ENCODE peak calls at places on chromosomes 7 and 10, in nine cellular contexts. S is fibroblast of lung; U is brain microvascular endothelial cell; I is effector memory CD4-positive, alpha-beta T cell; D is right lobe of liver; F is AG04450; X is CD8-positive, alpha-beta T cell; P is A549; C is pancreas. Y is an unnamed sample.

GRCh38 chr10:113080621-113081229 is 130.7 kb downstream of the TCF7L2 start:
- DNase-seq in S (no peak), U (no peak), I (no peak), D (no peak), F (no peak), X (no peak), P (no peak), C (no peak), Y (no peak)

GRCh38 chr7:37247881-37248280 is 200.8 kb downstream of the ELMO1 start:
- DNase-seq in S (peak), U (peak), I (no peak), D (no peak), F (no peak), X (no peak), P (peak), C (no peak), Y (no peak)

GRCh38 chr10:118835682-118836326 is 81.0 kb upstream of the CACUL1 start:
- DNase-seq in S (no peak), U (no peak), I (no peak), D (no peak), F (no peak), X (no peak), P (peak), C (peak), Y (no peak)

GRCh38 chr7:65449505-65449852 is 75.8 kb downstream of the ZNF92 start:
- DNase-seq in S (no peak), U (no peak), I (no peak), D (no peak), F (no peak), X (no peak), P (no peak), C (no peak), Y (no peak)

GRCh38 chr10:34922138-34922537 is 107.0 kb upstream of the PARD3 start:
- DNase-seq in S (no peak), U (no peak), I (no peak), D (no peak), F (no peak), X (no peak), P (no peak), C (no peak), Y (no peak)

GRCh38 chr7:94654764-94655561 is 970 bp downstream of the SGCE start:
- DNase-seq in S (peak), U (peak), I (no peak), D (no peak), F (no peak), X (no peak), P (peak), C (no peak), Y (no peak)

GRCh38 chr10:51896849-51897248 is 197.5 kb upstream of the CSTF2T start:
- DNase-seq in S (peak), U (no peak), I (no peak), D (no peak), F (peak), X (no peak), P (no peak), C (no peak), Y (no peak)

GRCh38 chr7:96548664-96549063 is 161.0 kb downstream of the SEM1 start:
- DNase-seq in S (no peak), U (no peak), I (no peak), D (peak), F (no peak), X (no peak), P (peak), C (no peak), Y (no peak)

GRCh38 chr10:63547628-63548356 is 26.6 kb downstream of the REEP3 start:
- DNase-seq in S (no peak), U (peak), I (no peak), D (no peak), F (no peak), X (no peak), P (no peak), C (no peak), Y (no peak)

GRCh38 chr10:130654726-130655125 is 518.5 kb downstream of the GLRX3 start:
- DNase-seq in S (no peak), U (no peak), I (no peak), D (no peak), F (no peak), X (no peak), P (no peak), C (no peak), Y (no peak)

GRCh38 chr10:7070950-7071349 is 339.9 kb downstream of the SFMBT2 start:
- DNase-seq in S (no peak), U (no peak), I (no peak), D (no peak), F (no peak), X (no peak), P (no peak), C (no peak), Y (no peak)

GRCh38 chr7:24381919-24382505 is 98.0 kb downstream of the NPY start:
- DNase-seq in S (peak), U (no peak), I (no peak), D (no peak), F (no peak), X (no peak), P (peak), C (no peak), Y (no peak)

GRCh38 chr7:138796038-138796580 is 1.7 kb upstream of the TMEM213 start:
- DNase-seq in S (no peak), U (no peak), I (no peak), D (no peak), F (no peak), X (no peak), P (no peak), C (no peak), Y (no peak)

GRCh38 chr10:68790476-68790875 is 36.9 kb upstream of the STOX1 start:
- DNase-seq in S (no peak), U (no peak), I (no peak), D (no peak), F (no peak), X (no peak), P (no peak), C (no peak), Y (no peak)

GRCh38 chr7:56087445-56087844 is 5.3 kb downstream of the PHKG1 start:
- DNase-seq in S (no peak), U (no peak), I (no peak), D (no peak), F (no peak), X (no peak), P (no peak), C (no peak), Y (no peak)

GRCh38 chr10:70334526-70335245 is 47.7 kb downstream of the LRRC20 start:
- DNase-seq in S (no peak), U (no peak), I (no peak), D (no peak), F (no peak), X (no peak), P (no peak), C (no peak), Y (no peak)

GRCh38 chr7:87083865-87084519 is 24.5 kb upstream of the ELAPOR2 start:
- DNase-seq in S (no peak), U (no peak), I (no peak), D (no peak), F (no peak), X (no peak), P (no peak), C (no peak), Y (no peak)

GRCh38 chr10:130020651-130021372 is 56.7 kb upstream of the EBF3 start:
- DNase-seq in S (no peak), U (no peak), I (no peak), D (no peak), F (no peak), X (no peak), P (no peak), C (no peak), Y (no peak)

GRCh38 chr10:100888957-100889356 is 23.8 kb upstream of the SLF2 start:
- DNase-seq in S (peak), U (no peak), I (no peak), D (no peak), F (no peak), X (no peak), P (peak), C (no peak), Y (no peak)

GRCh38 chr10:126977216-126977615 is 72.0 kb downstream of the DOCK1 start:
- DNase-seq in S (no peak), U (no peak), I (no peak), D (no peak), F (no peak), X (no peak), P (no peak), C (no peak), Y (no peak)

GRCh38 chr7:151804756-151805503 is 72.0 kb downstream of the PRKAG2 start:
- DNase-seq in S (no peak), U (no peak), I (no peak), D (no peak), F (no peak), X (no peak), P (no peak), C (no peak), Y (no peak)

GRCh38 chr7:81074406-81074805 is 155.6 kb upstream of the SEMA3C start:
- DNase-seq in S (no peak), U (no peak), I (no peak), D (no peak), F (no peak), X (no peak), P (no peak), C (no peak), Y (no peak)

GRCh38 chr7:21947056-21947455 is 1.4 kb upstream of the CDCA7L start:
- DNase-seq in S (no peak), U (no peak), I (no peak), D (no peak), F (no peak), X (no peak), P (no peak), C (no peak), Y (no peak)

GRCh38 chr10:84548869-84549268 is 220.5 kb downstream of the CCSER2 start:
- DNase-seq in S (no peak), U (no peak), I (no peak), D (no peak), F (no peak), X (no peak), P (no peak), C (no peak), Y (no peak)

GRCh38 chr7:105831824-105832535 is 44.4 kb downstream of the ATXN7L1 start:
- DNase-seq in S (peak), U (no peak), I (no peak), D (no peak), F (no peak), X (no peak), P (no peak), C (no peak), Y (no peak)

GRCh38 chr7:8216291-8216690 is 45.7 kb downstream of the ICA1 start:
- DNase-seq in S (no peak), U (no peak), I (no peak), D (no peak), F (no peak), X (no peak), P (no peak), C (no peak), Y (no peak)

GRCh38 chr7:8221603-8222002 is 40.4 kb downstream of the ICA1 start:
- DNase-seq in S (no peak), U (no peak), I (no peak), D (no peak), F (no peak), X (no peak), P (no peak), C (no peak), Y (no peak)

GRCh38 chr7:8217200-8218068 is 44.5 kb downstream of the ICA1 start:
- DNase-seq in S (peak), U (peak), I (no peak), D (no peak), F (peak), X (no peak), P (peak), C (no peak), Y (no peak)

GRCh38 chr7:8220376-8221106 is 41.4 kb downstream of the ICA1 start:
- DNase-seq in S (no peak), U (no peak), I (no peak), D (no peak), F (no peak), X (no peak), P (no peak), C (no peak), Y (no peak)

DNA sequence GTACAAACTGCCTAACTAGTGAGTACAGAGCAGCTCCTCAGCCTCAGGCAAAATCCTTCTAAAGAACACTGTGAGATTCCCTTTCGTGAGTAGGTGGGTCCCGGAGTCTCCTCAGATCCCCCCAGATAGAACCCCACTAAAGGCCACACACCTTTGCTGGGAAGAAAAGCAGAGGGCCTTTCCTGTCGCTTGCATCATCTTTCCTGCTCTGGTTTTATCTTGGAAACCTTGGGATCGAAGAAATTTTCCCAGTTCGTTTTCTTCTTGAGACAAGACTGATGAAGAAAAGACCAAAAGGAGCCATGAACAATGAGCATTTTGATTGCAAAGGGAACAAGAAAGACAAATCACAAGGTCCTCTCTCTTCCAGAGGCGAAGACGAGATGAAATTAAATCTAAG is 40.8 kb downstream of the ICA1 start:
- DNase-seq in S (no peak), U (no peak), I (no peak), D (no peak), F (no peak), X (no peak), P (no peak), C (no peak), Y (no peak)
- H3K4me3 ChIP-seq in S (no peak), U (no peak), I (no peak), D (no peak), F (no peak), X (no peak), P (no peak), C (no peak), Y (no peak)

DNA sequence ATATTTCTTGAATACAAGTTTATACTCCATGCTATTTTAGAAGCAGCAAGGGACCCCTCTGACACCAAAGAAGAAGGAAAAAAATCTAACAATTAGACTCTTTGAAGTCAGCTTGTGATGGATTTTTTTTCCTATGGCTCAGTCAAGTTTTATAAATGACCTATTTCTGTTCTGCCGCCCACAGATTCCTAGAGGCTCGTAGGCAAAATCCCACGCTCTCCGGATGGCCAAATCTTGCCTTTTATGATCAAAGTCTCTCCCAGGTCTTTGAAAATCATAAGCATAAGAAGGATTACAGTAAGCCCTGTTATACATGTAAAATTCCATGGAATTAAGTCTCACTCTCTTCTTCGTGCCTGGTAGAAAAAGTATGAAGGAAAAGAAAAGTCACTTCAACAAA is 33.2 kb downstream of the ASB13 start:
- DNase-seq in S (no peak), U (no peak), I (no peak), D (no peak), F (no peak), X (no peak), P (no peak), C (no peak), Y (no peak)
- H3K27ac ChIP-seq in S (no peak), U (no peak), I (no peak), D (peak), F (no peak), X (no peak), P (peak), C (peak), Y (no peak)

GRCh38 chr10:103145046-103145445 is 48.0 kb downstream of the NT5C2 start:
- DNase-seq in S (peak), U (peak), I (no peak), D (no peak), F (peak), X (no peak), P (no peak), C (no peak), Y (no peak)
- H3K4me3 ChIP-seq in S (no peak), U (no peak), I (no peak), D (no peak), F (peak), X (no peak), P (no peak), C (no peak), Y (no peak)

GRCh38 chr10:110530131-110530831 is 32.6 kb downstream of the DUSP5 start:
- DNase-seq in S (peak), U (peak), I (no peak), D (peak), F (no peak), X (no peak), P (peak), C (peak), Y (peak)
- H3K27ac ChIP-seq in S (peak), U (peak), I (no peak), D (no peak), F (peak), X (no peak), P (peak), C (no peak), Y (no peak)